ENCODE peak calls at places on chromosomes 4 and X, in four cellular contexts. One of them, this sample, is unnamed.

GRCh38 chr4:7381221-7381889 is 53.4 kb downstream of the PSAPL1 start:
- DNase-seq in suprapubic skin: peak; percentile 44
- DNase-seq in left ventricle myocardium inferior: peak; percentile 31
- DNase-seq in CD8-positive, alpha-beta T cell: no peak
- DNase-seq in this sample: no peak

GRCh38 chrX:14598330-14598729 is 69.0 kb downstream of the GLRA2 start:
- DNase-seq in CD8-positive, alpha-beta T cell: no peak
- DNase-seq in left ventricle myocardium inferior: no peak
- DNase-seq in suprapubic skin: no peak
- DNase-seq in this sample: no peak

GRCh38 chrX:115968436-115969252 is 201.9 kb upstream of the AGTR2 start:
- DNase-seq in left ventricle myocardium inferior: peak; percentile 41
- DNase-seq in suprapubic skin: no peak
- DNase-seq in CD8-positive, alpha-beta T cell: no peak
- DNase-seq in this sample: peak; percentile 76

GRCh38 chr4:69781458-69782418 is 21.3 kb upstream of the SULT1B1 start:
- DNase-seq in left ventricle myocardium inferior: no peak
- DNase-seq in suprapubic skin: no peak
- DNase-seq in CD8-positive, alpha-beta T cell: no peak
- DNase-seq in this sample: no peak

GRCh38 chrX:3592184-3592583 is 121.3 kb downstream of the PRKX start:
- DNase-seq in suprapubic skin: no peak
- DNase-seq in left ventricle myocardium inferior: no peak
- DNase-seq in CD8-positive, alpha-beta T cell: no peak
- DNase-seq in this sample: no peak

GRCh38 chr4:141541851-141542250 is 94.5 kb upstream of the IL15 start:
- DNase-seq in suprapubic skin: no peak
- DNase-seq in left ventricle myocardium inferior: no peak
- DNase-seq in CD8-positive, alpha-beta T cell: no peak
- DNase-seq in this sample: no peak

GRCh38 chrX:7996414-7996813 is 69.2 kb upstream of the PNPLA4 start:
- DNase-seq in left ventricle myocardium inferior: no peak
- DNase-seq in suprapubic skin: no peak
- DNase-seq in CD8-positive, alpha-beta T cell: no peak
- DNase-seq in this sample: no peak

GRCh38 chrX:69124108-69124507 is 41.1 kb downstream of the PJA1 start:
- DNase-seq in suprapubic skin: no peak
- DNase-seq in left ventricle myocardium inferior: no peak
- DNase-seq in CD8-positive, alpha-beta T cell: no peak
- DNase-seq in this sample: no peak

GRCh38 chrX:7146703-7147430 is 645 bp upstream of the STS start:
- DNase-seq in suprapubic skin: no peak
- DNase-seq in left ventricle myocardium inferior: no peak
- DNase-seq in CD8-positive, alpha-beta T cell: no peak
- DNase-seq in this sample: no peak

GRCh38 chr4:176259330-176260090 is 9.5 kb downstream of the ASB5 start:
- DNase-seq in suprapubic skin: no peak
- DNase-seq in CD8-positive, alpha-beta T cell: no peak
- DNase-seq in left ventricle myocardium inferior: no peak
- DNase-seq in this sample: no peak

GRCh38 chrX:56813318-56813837 is 84.3 kb downstream of the NBDY start:
- DNase-seq in suprapubic skin: peak; percentile 74
- DNase-seq in left ventricle myocardium inferior: no peak
- DNase-seq in CD8-positive, alpha-beta T cell: peak; percentile 59
- DNase-seq in this sample: peak; percentile 53

GRCh38 chr4:120209706-120210105 is 143.1 kb upstream of the MAD2L1 start:
- DNase-seq in CD8-positive, alpha-beta T cell: no peak
- DNase-seq in left ventricle myocardium inferior: no peak
- DNase-seq in suprapubic skin: no peak
- DNase-seq in this sample: no peak

GRCh38 chrX:20263474-20263873 is 3.2 kb downstream of the RPS6KA3 start:
- DNase-seq in left ventricle myocardium inferior: no peak
- DNase-seq in suprapubic skin: no peak
- DNase-seq in CD8-positive, alpha-beta T cell: no peak
- DNase-seq in this sample: no peak

GRCh38 chr4:26753642-26754041 is 107.0 kb upstream of the STIM2 start:
- DNase-seq in left ventricle myocardium inferior: peak; percentile 45
- DNase-seq in suprapubic skin: no peak
- DNase-seq in CD8-positive, alpha-beta T cell: no peak
- DNase-seq in this sample: peak; percentile 61

GRCh38 chr4:94536649-94537464 is 85.1 kb downstream of the PDLIM5 start:
- DNase-seq in left ventricle myocardium inferior: no peak
- DNase-seq in suprapubic skin: no peak
- DNase-seq in CD8-positive, alpha-beta T cell: no peak
- DNase-seq in this sample: no peak

GRCh38 chr4:21447320-21448055 is 501.1 kb downstream of the KCNIP4 start:
- DNase-seq in suprapubic skin: no peak
- DNase-seq in CD8-positive, alpha-beta T cell: no peak
- DNase-seq in left ventricle myocardium inferior: no peak
- DNase-seq in this sample: no peak

GRCh38 chrX:8036914-8037313 is 109.7 kb upstream of the PNPLA4 start:
- DNase-seq in suprapubic skin: no peak
- DNase-seq in CD8-positive, alpha-beta T cell: no peak
- DNase-seq in left ventricle myocardium inferior: no peak
- DNase-seq in this sample: no peak

GRCh38 chrX:28582494-28582893 is 4.8 kb upstream of the IL1RAPL1 start:
- DNase-seq in CD8-positive, alpha-beta T cell: no peak
- DNase-seq in left ventricle myocardium inferior: no peak
- DNase-seq in suprapubic skin: no peak
- DNase-seq in this sample: no peak

GRCh38 chr4:56757821-56758400 is 63.6 kb downstream of the SPINK2 start:
- DNase-seq in left ventricle myocardium inferior: no peak
- DNase-seq in suprapubic skin: no peak
- DNase-seq in CD8-positive, alpha-beta T cell: peak; percentile 85
- DNase-seq in this sample: peak; percentile 51
- H3K27ac ChIP-seq in left ventricle myocardium inferior: no peak overlapping the region
- H3K27ac ChIP-seq in suprapubic skin: peak overlapping the region; percentile 65
- H3K27ac ChIP-seq in CD8-positive, alpha-beta T cell: peak overlapping the region; percentile 29
- H3K27ac ChIP-seq in this sample: no peak overlapping the region

GRCh38 chr4:73660808-73661207 is 40.6 kb upstream of the RASSF6 start:
- DNase-seq in left ventricle myocardium inferior: no peak
- DNase-seq in suprapubic skin: no peak
- DNase-seq in CD8-positive, alpha-beta T cell: no peak
- DNase-seq in this sample: no peak
- H3K27ac ChIP-seq in left ventricle myocardium inferior: no peak overlapping the region
- H3K27ac ChIP-seq in suprapubic skin: no peak overlapping the region
- H3K27ac ChIP-seq in CD8-positive, alpha-beta T cell: no peak overlapping the region
- H3K27ac ChIP-seq in this sample: no peak overlapping the region

GRCh38 chrX:71283409-71284143 is at the start of gene NONO:
- DNase-seq in suprapubic skin: peak; percentile 86
- DNase-seq in CD8-positive, alpha-beta T cell: peak; percentile 82
- DNase-seq in left ventricle myocardium inferior: peak; percentile 73
- DNase-seq in this sample: peak; percentile 90
- H3K27ac ChIP-seq in suprapubic skin: peak within 1 kb of the TSS; percentile 94
- H3K27ac ChIP-seq in CD8-positive, alpha-beta T cell: peak within 1 kb of the TSS; percentile 90
- H3K27ac ChIP-seq in left ventricle myocardium inferior: peak within 1 kb of the TSS; percentile 92
- H3K27ac ChIP-seq in this sample: peak within 1 kb of the TSS; percentile 94

DNA sequence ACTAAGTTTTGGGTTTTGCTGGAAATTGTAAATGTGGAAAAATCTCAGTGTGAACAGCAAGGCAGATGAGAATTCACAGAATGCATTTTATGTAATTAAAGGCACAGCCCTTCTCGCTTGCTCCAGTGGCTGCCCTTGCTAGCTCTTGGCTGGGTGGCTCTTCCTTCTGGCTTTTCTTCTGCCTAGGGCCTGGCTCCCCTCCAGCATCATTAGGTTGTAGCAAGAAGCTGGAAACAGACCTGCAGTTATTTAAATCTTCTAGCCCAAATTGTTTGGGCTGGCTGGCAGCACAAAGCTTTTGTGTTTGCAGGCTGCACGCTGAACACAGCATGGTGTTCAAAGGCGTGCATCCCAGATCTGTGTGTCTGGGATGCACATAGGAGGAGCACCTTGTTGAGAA is 56.5 kb downstream of the LIMCH1 start:
- DNase-seq in CD8-positive, alpha-beta T cell: no peak
- DNase-seq in left ventricle myocardium inferior: peak; percentile 58
- DNase-seq in suprapubic skin: no peak
- DNase-seq in this sample: peak; percentile 81
- H3K27ac ChIP-seq in CD8-positive, alpha-beta T cell: no peak overlapping the region
- H3K27ac ChIP-seq in left ventricle myocardium inferior: no peak overlapping the region
- H3K27ac ChIP-seq in suprapubic skin: no peak overlapping the region
- H3K27ac ChIP-seq in this sample: no peak overlapping the region

GRCh38 chrX:10567136-10567535 is 53.2 kb downstream of the MID1 start:
- DNase-seq in suprapubic skin: no peak
- DNase-seq in left ventricle myocardium inferior: no peak
- DNase-seq in CD8-positive, alpha-beta T cell: no peak
- DNase-seq in this sample: no peak

GRCh38 chrX:10570601-10571000 is 49.8 kb downstream of the MID1 start:
- DNase-seq in left ventricle myocardium inferior: no peak
- DNase-seq in CD8-positive, alpha-beta T cell: no peak
- DNase-seq in suprapubic skin: no peak
- DNase-seq in this sample: no peak

GRCh38 chrX:10566726-10567097 is 53.7 kb downstream of the MID1 start:
- DNase-seq in CD8-positive, alpha-beta T cell: no peak
- DNase-seq in left ventricle myocardium inferior: no peak
- DNase-seq in suprapubic skin: no peak
- DNase-seq in this sample: no peak

GRCh38 chrX:10568428-10568827 is 52.0 kb downstream of the MID1 start:
- DNase-seq in left ventricle myocardium inferior: no peak
- DNase-seq in suprapubic skin: no peak
- DNase-seq in CD8-positive, alpha-beta T cell: no peak
- DNase-seq in this sample: peak; percentile 50

DNA sequence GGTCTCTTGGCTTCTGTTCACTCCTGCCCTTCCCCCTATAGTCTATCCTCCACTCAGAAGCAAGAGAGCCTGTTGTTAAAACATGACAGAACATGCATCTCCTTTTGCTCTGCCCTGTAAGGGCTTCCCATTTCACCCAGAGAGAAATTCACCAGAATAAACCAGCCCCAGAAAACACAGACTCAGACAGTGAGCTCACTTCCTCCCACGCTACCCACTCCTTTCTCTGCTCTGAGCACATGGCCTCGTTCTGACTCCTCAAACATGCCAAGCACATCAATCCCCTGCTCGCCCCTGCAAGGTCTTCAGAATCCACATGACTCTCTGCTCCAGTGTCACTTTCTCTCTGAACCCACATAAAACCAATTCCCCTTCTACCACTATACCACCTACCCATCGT is 50.4 kb downstream of the MID1 start:
- DNase-seq in CD8-positive, alpha-beta T cell: no peak
- DNase-seq in left ventricle myocardium inferior: no peak
- DNase-seq in suprapubic skin: no peak
- DNase-seq in this sample: no peak
- H3K27ac ChIP-seq in CD8-positive, alpha-beta T cell: no peak overlapping the region
- H3K27ac ChIP-seq in left ventricle myocardium inferior: no peak overlapping the region
- H3K27ac ChIP-seq in suprapubic skin: no peak overlapping the region
- H3K27ac ChIP-seq in this sample: no peak overlapping the region

DNA sequence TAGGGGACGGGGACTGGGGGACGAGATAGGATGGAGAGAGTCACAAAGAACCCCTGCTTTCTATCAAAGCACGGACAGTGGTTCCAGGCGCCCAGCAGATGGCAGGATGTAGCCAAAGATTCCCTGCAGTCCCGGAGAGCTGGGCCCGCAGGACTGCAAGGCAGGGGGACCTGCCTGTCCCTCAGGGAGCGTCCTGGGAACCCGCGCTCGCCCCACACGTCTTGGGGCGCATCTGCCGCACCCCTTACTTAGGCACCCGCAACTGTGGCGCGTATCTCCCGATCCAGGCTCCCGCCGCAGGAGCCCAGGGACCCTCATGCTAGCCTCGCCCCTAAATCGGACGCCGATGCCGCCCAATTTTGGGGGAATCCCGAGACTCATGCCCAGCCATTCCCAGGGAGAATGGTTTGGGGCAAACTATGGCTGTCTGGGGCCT is 742 bp upstream of the STK32B start:
- DNase-seq in left ventricle myocardium inferior: peak; percentile 67
- DNase-seq in suprapubic skin: peak; percentile 82
- DNase-seq in CD8-positive, alpha-beta T cell: no peak
- DNase-seq in this sample: peak; percentile 76
- H3K27ac ChIP-seq in left ventricle myocardium inferior: no peak overlapping the region
- H3K27ac ChIP-seq in suprapubic skin: peak overlapping the region; percentile 8
- H3K27ac ChIP-seq in CD8-positive, alpha-beta T cell: no peak overlapping the region
- H3K27ac ChIP-seq in this sample: no peak overlapping the region

DNA sequence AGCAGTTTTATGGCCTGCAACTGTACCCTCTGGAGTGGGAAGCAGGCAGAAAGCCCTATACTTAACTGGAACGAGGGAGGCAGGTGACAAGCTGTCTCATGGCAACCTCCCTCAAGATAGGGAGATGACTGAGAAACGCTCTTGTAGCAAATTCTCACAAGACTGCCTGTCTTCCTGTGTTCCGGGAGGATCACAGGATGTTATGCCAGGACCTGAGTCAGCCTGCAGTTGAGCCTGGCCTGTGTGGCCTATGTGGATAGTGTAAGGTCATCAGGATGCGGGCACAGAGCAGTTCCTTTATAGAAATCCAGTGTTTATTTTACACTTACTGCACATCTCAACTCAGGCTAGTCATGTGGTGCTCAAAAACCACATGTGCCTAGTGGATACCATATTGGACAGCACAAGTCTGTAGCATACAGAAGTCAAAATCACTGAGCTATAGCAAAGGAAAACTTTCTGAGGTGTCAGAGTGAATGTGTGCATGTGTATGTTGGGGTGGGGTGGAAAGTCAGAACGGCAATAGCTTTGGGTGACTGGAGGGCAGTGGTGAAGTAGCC is 25.2 kb downstream of the TAF7L start:
- DNase-seq in left ventricle myocardium inferior: no peak
- DNase-seq in suprapubic skin: no peak
- DNase-seq in CD8-positive, alpha-beta T cell: no peak
- DNase-seq in this sample: no peak
- H3K27ac ChIP-seq in left ventricle myocardium inferior: no peak overlapping the region
- H3K27ac ChIP-seq in suprapubic skin: no peak overlapping the region
- H3K27ac ChIP-seq in CD8-positive, alpha-beta T cell: no peak overlapping the region
- H3K27ac ChIP-seq in this sample: no peak overlapping the region

DNA sequence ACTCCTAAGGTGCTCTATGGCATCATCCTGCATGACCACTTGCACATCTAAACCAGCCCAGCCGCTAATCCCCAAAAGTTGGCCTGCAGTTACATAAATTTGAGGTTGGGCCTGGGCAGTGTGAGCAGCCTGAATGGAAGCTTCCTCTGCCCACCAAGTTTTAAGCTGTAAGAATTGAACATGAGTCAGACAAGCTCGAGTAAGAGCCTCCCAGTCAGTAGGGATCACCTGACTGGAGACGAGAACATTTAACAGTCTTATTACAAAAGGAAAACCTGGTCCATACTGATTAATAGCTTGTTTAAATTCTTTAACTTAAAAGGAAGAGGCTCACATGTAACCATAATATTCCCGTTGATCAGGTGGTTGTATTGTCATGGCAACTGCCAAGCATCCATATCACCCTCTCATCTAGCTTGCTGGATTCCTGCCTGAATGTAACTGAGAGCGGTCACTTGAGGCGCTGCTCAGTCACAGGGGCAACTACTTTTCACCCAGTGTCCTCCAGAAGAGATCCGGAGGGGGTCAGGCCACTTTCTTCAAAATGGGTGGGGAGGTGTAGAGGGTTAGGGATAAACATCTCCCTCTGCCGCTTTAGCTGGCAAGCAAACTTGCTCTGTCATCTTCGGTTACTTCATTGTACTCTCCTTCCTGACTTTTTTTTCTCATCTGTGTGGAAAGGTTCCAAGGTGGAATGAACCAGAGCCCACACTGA is 56.6 kb upstream of the WDR1 start:
- DNase-seq in suprapubic skin: no peak
- DNase-seq in CD8-positive, alpha-beta T cell: no peak
- DNase-seq in left ventricle myocardium inferior: no peak
- DNase-seq in this sample: peak; percentile 18
- H3K27ac ChIP-seq in suprapubic skin: peak overlapping the region; percentile 6
- H3K27ac ChIP-seq in CD8-positive, alpha-beta T cell: no peak overlapping the region
- H3K27ac ChIP-seq in left ventricle myocardium inferior: peak overlapping the region; percentile 82
- H3K27ac ChIP-seq in this sample: peak overlapping the region; percentile 66